ENCODE peak calls at places on chromosomes 12 and 14, in ten cellular contexts. W is lung; N is endothelial cell of umbilical vein; X is HuH-7.5; A is ELR; F is gastrocnemius medialis; O is stimulated activated CD8-positive, alpha-beta memory T cell treated with anti-CD3 and anti-CD28 coated beads, Interleukin-7, amount 100 ng/mL, for 1 hour; T is CD8-positive, alpha-beta T cell; H is activated CD8-positive, alpha-beta T cell treated with anti-CD3 and anti-CD28 coated beads for 36 hours; Y is NCI-H510A treated with DMSO at 0.1 percent for 48 hours. G is an unnamed sample.

GRCh38 chr12:115020091-115020490 is 336.1 kb upstream of the TBX3 start:
- DNase-seq in W (no peak), N (no peak), X (no peak), A (no peak), F (no peak), O (no peak), T (no peak), H (no peak), Y (no peak), G (no peak)

GRCh38 chr12:47410383-47410782 is 295.4 kb downstream of the RPAP3 start:
- DNase-seq in W (no peak), N (no peak), X (no peak), A (no peak), F (no peak), O (no peak), T (no peak), H (no peak), Y (no peak), G (no peak)

GRCh38 chr14:53953002-53953827 is 3.4 kb downstream of the BMP4 start:
- DNase-seq in W (peak; percentile 86), N (peak; percentile 94), X (peak; percentile 80), A (peak; percentile 58), F (peak; percentile 68), O (no peak), T (no peak), H (peak; percentile 15), Y (peak; percentile 4), G (peak; percentile 32)

GRCh38 chr12:108232565-108232964 is 103.5 kb downstream of the WSCD2 start:
- DNase-seq in W (no peak), N (no peak), X (no peak), A (no peak), F (no peak), O (no peak), T (no peak), H (no peak), Y (no peak), G (no peak)

GRCh38 chr12:63151898-63152700 is 1.1 kb upstream of the AVPR1A start:
- DNase-seq in W (no peak), N (peak; percentile 51), X (peak; percentile 52), A (peak; percentile 58), F (no peak), O (no peak), T (no peak), H (peak; percentile 54), Y (peak; percentile 88), G (no peak)

GRCh38 chr14:33810308-33810707 is 140.6 kb downstream of the EGLN3 start:
- DNase-seq in W (no peak), N (no peak), X (no peak), A (no peak), F (no peak), O (no peak), T (no peak), H (no peak), Y (peak; percentile 51), G (no peak)

GRCh38 chr14:56244138-56244789 is 126.1 kb downstream of the PELI2 start:
- DNase-seq in W (no peak), N (no peak), X (no peak), A (peak; percentile 62), F (no peak), O (no peak), T (no peak), H (no peak), Y (no peak), G (no peak)

GRCh38 chr14:22002860-22003284 is 329.3 kb upstream of the OR4E1 start:
- DNase-seq in W (no peak), N (no peak), X (no peak), A (peak; percentile 3), F (no peak), O (peak; percentile 23), T (peak; percentile 46), H (peak; percentile 86), Y (no peak), G (no peak)

GRCh38 chr14:100256339-100256895 is 17.5 kb downstream of the YY1 start:
- DNase-seq in W (no peak), N (no peak), X (no peak), A (no peak), F (no peak), O (no peak), T (no peak), H (no peak), Y (no peak), G (no peak)

GRCh38 chr12:64160718-64161060 is 61.4 kb downstream of the KICS2 start:
- DNase-seq in W (no peak), N (peak; percentile 53), X (no peak), A (peak; percentile 77), F (no peak), O (no peak), T (no peak), H (no peak), Y (no peak), G (no peak)

GRCh38 chr12:68621092-68622081 is 10.7 kb downstream of the RAP1B start:
- DNase-seq in W (no peak), N (peak; percentile 9), X (no peak), A (no peak), F (no peak), O (no peak), T (no peak), H (no peak), Y (no peak), G (no peak)

GRCh38 chr12:27627123-27627835 is 69.0 kb upstream of the REP15 start:
- DNase-seq in W (no peak), N (peak; percentile 75), X (no peak), A (peak; percentile 86), F (no peak), O (no peak), T (no peak), H (no peak), Y (no peak), G (no peak)